ENCODE peak calls at places on chromosomes 16 and 17, in five cellular contexts. U is choroid plexus epithelial cell, H is PC-3, C is AG10803, F is uterus. B is an unnamed sample.

GRCh38 chr16:104355-104754 is 26.3 kb downstream of the MPG start:
- DNase-seq in U (no peak), H (no peak), C (no peak), F (no peak), B (no peak)

GRCh38 chr16:745739-746138 is 4.9 kb upstream of the CIAO3 start:
- DNase-seq in F (no peak), U (no peak), H (no peak), C (no peak), B (peak)

GRCh38 chr17:31394544-31394943 is 3.1 kb downstream of the RAB11FIP4 start:
- DNase-seq in F (no peak), H (peak), U (peak), C (peak), B (peak)

GRCh38 chr17:1402268-1402598 is 2.2 kb upstream of the YWHAE start:
- DNase-seq in F (no peak), U (no peak), H (no peak), C (no peak), B (no peak)

GRCh38 chr17:77208217-77208808 is 67.5 kb downstream of the SEC14L1 start:
- DNase-seq in F (peak), U (peak), H (no peak), C (peak), B (no peak)

GRCh38 chr17:61361084-61361483 is 38.6 kb upstream of the TBX2 start:
- DNase-seq in H (peak), U (peak), F (no peak), C (peak), B (no peak)

GRCh38 chr17:15404116-15404730 is 62.8 kb upstream of the TEKT3 start:
- DNase-seq in C (peak), H (no peak), U (peak), F (no peak), B (no peak)

GRCh38 chr17:20073056-20073979 is 64.2 kb downstream of the SPECC1 start:
- DNase-seq in F (peak), C (peak), U (peak), H (no peak), B (peak)

GRCh38 chr16:87956169-87956770 is 5.0 kb downstream of the BANP start:
- DNase-seq in F (no peak), C (peak), H (no peak), U (peak), B (peak)

GRCh38 chr17:59464246-59464645 is 101.2 kb upstream of the DHX40 start:
- DNase-seq in H (no peak), U (no peak), C (no peak), F (no peak), B (no peak)

GRCh38 chr17:50550661-50551432 is 3.9 kb downstream of the SPATA20 start:
- DNase-seq in U (peak), F (peak), H (peak), C (peak), B (peak)

GRCh38 chr16:27498426-27498825 is 51.3 kb downstream of the GTF3C1 start:
- DNase-seq in C (no peak), H (no peak), U (no peak), F (no peak), B (no peak)

GRCh38 chr17:29089601-29090044 is 46.7 kb downstream of the PIPOX start:
- DNase-seq in C (no peak), H (no peak), F (no peak), U (no peak), B (no peak)

GRCh38 chr17:76270127-76270592 is 5.0 kb downstream of the UBALD2 start:
- DNase-seq in F (no peak), U (no peak), H (no peak), C (no peak), B (peak)

GRCh38 chr17:51640108-51640622 is 379.8 kb downstream of the UTP18 start:
- DNase-seq in U (peak), C (no peak), F (no peak), H (peak), B (peak)

GRCh38 chr17:80000955-80001354 is 34.7 kb downstream of the TBC1D16 start:
- DNase-seq in H (no peak), C (no peak), F (no peak), U (no peak), B (no peak)

GRCh38 chr17:72175787-72176515 is 55.1 kb downstream of the SOX9 start:
- DNase-seq in U (no peak), F (no peak), H (peak), C (no peak), B (no peak)

GRCh38 chr17:66468241-66469087 is 166.1 kb downstream of the PRKCA start:
- DNase-seq in U (peak), C (peak), F (no peak), H (peak), B (peak)

GRCh38 chr17:80832266-80832676 is 159.4 kb upstream of the CHMP6 start:
- DNase-seq in F (peak), C (peak), H (peak), U (peak), B (no peak)

GRCh38 chr17:64186171-64187092 is 56.5 kb upstream of the ERN1 start:
- DNase-seq in H (no peak), U (no peak), F (no peak), C (no peak), B (no peak)

GRCh38 chr17:81869221-81870154 is 1.6 kb downstream of the ARHGDIA start:
- DNase-seq in U (peak), F (peak), H (peak), C (peak), B (peak)

GRCh38 chr17:33972756-33973155 is 282.3 kb upstream of the CCL2 start:
- DNase-seq in U (no peak), F (no peak), H (no peak), C (no peak), B (no peak)

GRCh38 chr16:69143116-69143515 is 10.7 kb downstream of the UTP4 start:
- DNase-seq in U (peak), F (no peak), H (no peak), C (no peak), B (no peak)
- TF ChIP-seq CTCF in U (peak), F (no peak), H (peak), C (no peak), B (no peak)

DNA sequence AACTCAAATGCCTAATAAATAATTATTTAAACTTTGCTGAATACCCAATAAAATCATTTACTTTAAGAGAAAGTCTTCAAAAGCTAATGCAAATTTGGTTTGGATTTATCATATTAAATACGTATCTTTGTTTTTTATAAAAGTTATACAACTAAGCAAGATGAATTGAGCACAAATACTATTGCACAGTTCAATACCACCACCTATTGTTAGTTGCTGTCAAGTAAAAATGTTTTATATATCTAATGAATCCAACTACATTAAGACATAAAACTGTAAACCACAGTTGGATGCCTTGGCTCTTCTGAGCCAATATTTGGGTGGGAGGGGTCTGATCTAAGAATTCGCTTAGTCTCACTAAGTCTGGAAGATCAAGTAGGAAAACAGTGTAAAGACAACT is 7.7 kb downstream of the FBXL20 start:
- DNase-seq in U (peak), F (no peak), H (no peak), C (peak), B (no peak)
- TF ChIP-seq CTCF in U (no peak), F (no peak), H (no peak), C (peak), B (no peak)

DNA sequence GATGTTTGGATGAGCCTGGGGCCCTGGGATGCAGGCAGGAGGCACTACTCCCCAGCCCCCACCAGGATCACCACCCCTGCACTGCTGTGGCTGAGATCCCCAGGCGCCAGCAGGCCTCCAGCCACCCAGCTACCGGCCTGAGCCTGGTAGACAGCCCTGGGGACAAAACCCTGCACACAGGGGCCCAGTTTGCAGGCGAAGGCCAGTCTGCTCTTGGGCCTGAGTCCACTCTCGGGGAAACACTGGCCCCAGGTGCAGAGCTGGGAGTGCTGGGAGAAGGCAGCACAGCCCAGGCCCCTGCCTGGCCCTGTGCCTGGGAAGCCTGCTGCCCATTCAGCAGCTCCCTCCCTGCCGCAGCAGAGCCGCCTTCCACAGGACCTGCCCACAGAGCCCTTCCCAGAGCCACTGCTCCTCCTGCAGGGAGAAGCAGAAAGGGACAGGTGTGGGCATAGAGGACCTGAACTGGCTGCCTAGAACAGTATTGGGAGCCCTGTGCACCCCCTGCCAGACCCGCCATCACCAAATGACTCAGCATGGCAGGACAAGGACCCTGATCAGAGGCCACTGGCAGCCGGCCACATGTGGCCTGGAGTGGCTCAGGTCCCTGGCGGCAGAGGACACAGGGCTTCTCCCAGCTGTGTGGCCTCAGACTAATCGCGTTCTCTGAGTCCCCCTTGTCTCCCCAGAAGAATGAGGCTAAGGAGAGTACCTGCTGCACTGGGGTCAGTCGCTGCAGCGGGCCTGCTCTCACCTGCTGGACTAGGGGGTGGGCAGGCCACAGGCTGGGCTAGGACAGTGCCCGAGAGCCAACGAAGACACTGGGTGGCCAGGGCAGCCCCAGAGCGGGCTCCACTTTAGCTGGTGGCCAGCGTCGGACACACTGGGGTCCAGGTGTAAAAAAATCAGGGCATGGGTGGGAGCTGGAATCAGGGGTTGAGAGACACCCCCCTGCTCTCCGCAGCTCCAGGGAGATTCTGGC is 10.7 kb downstream of the MSRB1 start:
- DNase-seq in C (no peak), U (peak), H (peak), F (no peak), B (no peak)
- TF ChIP-seq CTCF in C (no peak), U (peak), H (peak), F (no peak), B (no peak)

GRCh38 chr17:39979865-39980401 is 674 bp upstream of the PSMD3 start:
- DNase-seq in C (no peak), F (peak), H (no peak), U (no peak), B (peak)
- TF ChIP-seq CTCF in C (peak), F (no peak), H (no peak), U (peak), B (no peak)

GRCh38 chr16:58912571-58912970 is 178.5 kb upstream of the GOT2 start:
- DNase-seq in U (no peak), H (no peak), C (no peak), F (no peak), B (no peak)
- TF ChIP-seq CTCF in U (no peak), H (no peak), C (no peak), F (no peak), B (no peak)

DNA sequence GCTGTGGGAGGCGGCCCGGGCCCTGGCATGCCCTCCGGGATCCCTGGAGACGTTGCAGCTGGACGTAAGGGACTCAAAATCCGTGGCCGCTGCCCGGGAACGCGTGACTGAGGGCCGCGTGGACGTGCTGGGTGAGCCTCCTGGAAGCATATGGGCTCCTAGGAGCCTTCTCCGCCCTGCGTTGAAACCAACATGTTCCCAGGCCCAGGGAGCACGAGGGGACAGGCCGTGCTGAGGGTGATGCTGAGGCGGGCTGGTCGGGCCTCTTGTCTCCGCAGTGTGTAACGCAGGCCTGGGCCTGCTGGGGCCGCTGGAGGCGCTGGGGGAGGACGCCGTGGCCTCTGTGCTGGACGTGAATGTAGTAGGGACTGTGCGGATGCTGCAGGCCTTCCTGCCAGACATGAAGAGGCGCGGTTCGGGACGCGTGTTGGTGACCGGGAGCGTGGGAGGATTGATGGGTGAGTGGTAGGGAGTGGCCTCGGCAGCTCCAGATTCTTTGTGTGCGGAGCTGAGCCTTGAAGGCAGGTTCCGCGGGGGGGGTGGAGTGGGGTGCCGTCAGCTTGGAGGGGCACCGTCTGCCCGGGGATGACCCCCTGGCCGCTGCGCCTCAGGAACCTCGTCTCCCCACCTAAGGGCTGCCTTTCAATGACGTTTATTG is 567 bp downstream of the HSD17B1 start:
- DNase-seq in H (no peak), C (peak), U (no peak), F (no peak), B (no peak)
- TF ChIP-seq CTCF in H (no peak), C (no peak), U (no peak), F (no peak), B (no peak)

DNA sequence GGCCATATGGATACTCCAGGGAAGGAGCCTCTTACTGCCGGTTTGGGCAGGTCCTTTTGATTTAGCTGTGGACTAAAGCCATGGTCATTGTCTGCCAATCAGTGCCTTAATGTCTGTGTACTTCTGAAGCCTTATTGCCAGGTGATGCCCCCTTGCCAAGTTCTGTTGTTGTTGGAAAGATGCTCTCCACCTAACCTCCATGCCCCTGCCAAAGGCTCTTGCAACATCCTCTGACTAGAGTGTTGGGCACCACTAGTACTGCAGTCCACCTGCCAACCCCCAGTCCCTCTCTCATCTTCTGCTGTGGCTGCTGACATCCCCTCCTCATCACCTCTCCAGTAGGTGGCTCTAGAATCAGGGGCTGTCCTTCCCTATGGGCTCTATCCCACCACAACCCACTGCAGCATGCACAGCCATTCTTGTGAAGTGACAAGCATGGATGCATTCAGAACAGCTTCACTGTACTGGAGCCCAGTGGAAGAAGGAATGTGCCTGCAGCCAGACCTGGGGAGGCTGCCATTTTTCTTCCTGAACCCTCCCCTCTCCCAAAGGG is 375.3 kb upstream of the CDH5 start:
- DNase-seq in H (no peak), U (no peak), C (no peak), F (no peak), B (no peak)
- TF ChIP-seq CTCF in H (no peak), U (peak), C (no peak), F (no peak), B (no peak)

DNA sequence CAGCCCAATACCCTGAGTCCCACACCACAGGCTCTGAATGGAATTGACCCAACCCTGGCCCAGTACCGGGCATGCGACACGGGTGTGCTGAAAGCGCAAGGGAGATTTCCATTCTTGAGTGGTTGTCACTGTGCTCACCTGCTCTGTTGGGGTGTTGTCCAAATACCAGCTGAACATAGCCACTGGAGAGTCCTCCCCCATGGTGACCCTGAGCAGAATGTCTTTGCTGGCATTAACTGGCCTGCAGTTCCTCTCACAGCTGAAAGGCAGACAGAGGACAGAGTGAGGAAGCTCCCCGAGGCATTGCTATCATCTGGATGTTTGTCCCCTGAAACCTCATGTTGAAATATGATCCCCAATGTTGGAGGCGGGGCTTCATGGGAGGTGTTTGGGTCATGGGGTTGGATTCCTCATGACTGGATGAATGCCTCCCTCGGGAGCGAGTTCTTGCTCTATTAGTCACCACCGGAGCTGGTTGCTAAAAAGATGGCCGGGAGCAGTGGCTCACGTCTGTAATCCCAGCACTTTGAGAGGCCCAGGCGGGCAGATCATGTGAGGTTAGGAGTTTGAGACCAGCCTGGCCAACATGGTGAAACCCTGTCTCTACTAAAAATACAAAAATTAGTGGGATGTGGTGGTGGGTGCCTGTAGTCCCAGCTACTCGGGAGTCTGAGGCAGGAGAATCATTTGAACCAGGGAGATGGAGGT is 57.3 kb upstream of the BCO1 start:
- DNase-seq in H (peak), F (peak), C (peak), U (peak), B (no peak)
- TF ChIP-seq CTCF in H (no peak), F (no peak), C (peak), U (no peak), B (no peak)

GRCh38 chr16:86126891-86127290 is 227.9 kb downstream of the IRF8 start:
- DNase-seq in U (no peak), C (no peak), F (no peak), H (no peak), B (no peak)

GRCh38 chr16:86120201-86120981 is 221.4 kb downstream of the IRF8 start:
- DNase-seq in C (no peak), F (no peak), H (no peak), U (no peak), B (peak)

GRCh38 chr16:86121611-86122010 is 222.6 kb downstream of the IRF8 start:
- DNase-seq in U (no peak), F (no peak), C (no peak), H (no peak), B (no peak)

GRCh38 chr16:86120982-86121242 is 221.9 kb downstream of the IRF8 start:
- DNase-seq in U (no peak), H (no peak), F (no peak), C (no peak), B (no peak)

DNA sequence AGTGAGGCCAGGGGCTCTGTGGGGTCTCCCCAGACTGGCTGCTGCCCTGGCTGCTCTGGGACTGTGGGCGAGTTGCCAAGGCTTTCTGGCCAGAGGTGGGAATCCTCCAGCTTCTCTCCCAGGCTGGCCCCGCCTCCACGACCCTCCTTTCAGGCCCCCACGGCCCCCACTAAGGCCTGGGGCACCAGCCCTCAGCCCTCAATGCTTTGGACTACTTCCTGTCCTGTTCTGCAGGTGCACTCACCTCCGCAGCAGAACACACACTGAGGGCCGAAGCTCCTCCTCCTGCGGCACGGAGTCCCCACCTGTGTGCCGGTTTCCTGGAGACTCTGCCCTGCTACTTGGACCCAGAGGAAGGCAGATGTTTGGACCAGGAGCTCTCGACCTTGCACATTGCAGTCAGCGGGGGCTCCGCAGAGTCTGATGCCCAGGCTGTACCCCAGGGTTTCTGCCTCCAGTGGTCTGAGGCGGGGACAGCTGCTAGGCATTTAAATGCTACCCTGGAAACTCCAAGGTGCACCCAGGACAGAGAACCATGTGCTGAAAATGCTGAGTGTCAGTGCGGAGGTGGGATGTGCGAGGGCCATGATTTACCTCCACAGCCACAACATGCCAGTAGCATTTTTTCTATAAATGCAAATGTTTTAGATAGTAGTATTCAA is 223.8 kb downstream of the IRF8 start:
- DNase-seq in F (no peak), H (no peak), U (no peak), C (no peak), B (no peak)
- TF ChIP-seq CTCF in F (no peak), H (no peak), U (no peak), C (no peak), B (no peak)